ENCODE peak calls at places on chromosome X, in eight cellular contexts. G is SK-N-SH, M is PC-3, O is hepatocyte, F is HCT116, R is neural progenitor cell, Y is GM23338, K is GM23248. C is an unnamed sample.

GRCh38 chrX:119516157-119516702 is 48.0 kb downstream of the SLC25A5 start:
- DNase-seq in G (peak; percentile 75), M (peak; percentile 75), O (peak; percentile 76), F (peak; percentile 39), R (peak; percentile 74), Y (peak; percentile 79), K (peak; percentile 77), C (peak; percentile 83)

GRCh38 chrX:30308263-30309138 is 689 bp downstream of the NR0B1 start:
- DNase-seq in G (peak; percentile 26), M (no peak), O (peak; percentile 37), F (no peak), R (peak; percentile 44), Y (peak; percentile 46), K (peak; percentile 45), C (no peak)

GRCh38 chrX:28876415-28876814 is 289.2 kb downstream of the IL1RAPL1 start:
- DNase-seq in G (no peak), M (no peak), O (no peak), F (no peak), R (no peak), Y (no peak), K (no peak), C (no peak)

GRCh38 chrX:46179748-46180147 is 365.5 kb downstream of the ZNF674 start:
- DNase-seq in G (no peak), M (no peak), O (no peak), F (peak; percentile 36), R (no peak), Y (no peak), K (no peak), C (no peak)

GRCh38 chrX:149365061-149365460 is 140.0 kb downstream of the IDS start:
- DNase-seq in G (no peak), M (peak; percentile 3), O (no peak), F (no peak), R (no peak), Y (no peak), K (peak; percentile 1), C (no peak)

GRCh38 chrX:101415180-101416130 is 7.4 kb downstream of the HNRNPH2 start:
- DNase-seq in G (peak; percentile 58), M (peak; percentile 69), O (peak; percentile 73), F (no peak), R (peak; percentile 67), Y (peak; percentile 75), K (peak; percentile 66), C (peak; percentile 64)

GRCh38 chrX:130111220-130111934 is 1.1 kb upstream of the ELF4 start:
- DNase-seq in G (no peak), M (no peak), O (no peak), F (no peak), R (no peak), Y (peak; percentile 17), K (peak; percentile 51), C (no peak)

GRCh38 chrX:154542723-154543424 is 3.8 kb downstream of the G6PD start:
- DNase-seq in G (no peak), M (no peak), O (no peak), F (no peak), R (no peak), Y (no peak), K (no peak), C (no peak)

GRCh38 chrX:129726307-129727111 is 12.3 kb upstream of the XPNPEP2 start:
- DNase-seq in G (peak; percentile 51), M (peak; percentile 82), O (peak; percentile 76), F (peak; percentile 28), R (peak; percentile 75), Y (peak; percentile 77), K (peak; percentile 73), C (peak; percentile 23)

GRCh38 chrX:110159235-110159634 is 156.3 kb downstream of the TMEM164 start:
- DNase-seq in G (no peak), M (no peak), O (no peak), F (no peak), R (no peak), Y (no peak), K (no peak), C (peak; percentile 6)

GRCh38 chrX:56783450-56783831 is 54.4 kb downstream of the NBDY start:
- DNase-seq in G (peak; percentile 42), M (no peak), O (no peak), F (no peak), R (peak; percentile 77), Y (peak; percentile 8), K (no peak), C (no peak)

GRCh38 chrX:112816908-112817307 is 23.7 kb downstream of the AMOT start:
- DNase-seq in G (no peak), M (no peak), O (no peak), F (no peak), R (no peak), Y (no peak), K (no peak), C (no peak)

GRCh38 chrX:39519566-39520301 is 578.0 kb downstream of the BCOR start:
- DNase-seq in G (no peak), M (no peak), O (no peak), F (no peak), R (no peak), Y (no peak), K (no peak), C (no peak)

GRCh38 chrX:94524867-94525266 is 850.9 kb downstream of the FAM133A start:
- DNase-seq in G (peak; percentile 7), M (no peak), O (no peak), F (no peak), R (no peak), Y (peak; percentile 22), K (no peak), C (no peak)

GRCh38 chrX:30618160-30618765 is 35.0 kb upstream of the GK start:
- DNase-seq in G (no peak), M (peak; percentile 31), O (no peak), F (no peak), R (no peak), Y (peak; percentile 53), K (peak; percentile 9), C (peak; percentile 12)

GRCh38 chrX:42615161-42615563 is 162.8 kb downstream of the PPP1R2C start:
- DNase-seq in G (no peak), M (peak; percentile 19), O (peak; percentile 28), F (peak; percentile 41), R (peak; percentile 23), Y (peak; percentile 44), K (no peak), C (peak; percentile 32)

GRCh38 chrX:74351760-74352159 is 47.8 kb downstream of the ZCCHC13 start:
- DNase-seq in G (no peak), M (no peak), O (no peak), F (no peak), R (no peak), Y (no peak), K (peak; percentile 26), C (no peak)

GRCh38 chrX:109914114-109914849 is 88.6 kb upstream of the TMEM164 start:
- DNase-seq in G (no peak), M (peak; percentile 9), O (no peak), F (no peak), R (no peak), Y (no peak), K (no peak), C (no peak)

GRCh38 chrX:101208152-101208905 is 11.3 kb upstream of the DRP2 start:
- DNase-seq in G (no peak), M (no peak), O (no peak), F (no peak), R (no peak), Y (no peak), K (peak; percentile 25), C (no peak)

DNA sequence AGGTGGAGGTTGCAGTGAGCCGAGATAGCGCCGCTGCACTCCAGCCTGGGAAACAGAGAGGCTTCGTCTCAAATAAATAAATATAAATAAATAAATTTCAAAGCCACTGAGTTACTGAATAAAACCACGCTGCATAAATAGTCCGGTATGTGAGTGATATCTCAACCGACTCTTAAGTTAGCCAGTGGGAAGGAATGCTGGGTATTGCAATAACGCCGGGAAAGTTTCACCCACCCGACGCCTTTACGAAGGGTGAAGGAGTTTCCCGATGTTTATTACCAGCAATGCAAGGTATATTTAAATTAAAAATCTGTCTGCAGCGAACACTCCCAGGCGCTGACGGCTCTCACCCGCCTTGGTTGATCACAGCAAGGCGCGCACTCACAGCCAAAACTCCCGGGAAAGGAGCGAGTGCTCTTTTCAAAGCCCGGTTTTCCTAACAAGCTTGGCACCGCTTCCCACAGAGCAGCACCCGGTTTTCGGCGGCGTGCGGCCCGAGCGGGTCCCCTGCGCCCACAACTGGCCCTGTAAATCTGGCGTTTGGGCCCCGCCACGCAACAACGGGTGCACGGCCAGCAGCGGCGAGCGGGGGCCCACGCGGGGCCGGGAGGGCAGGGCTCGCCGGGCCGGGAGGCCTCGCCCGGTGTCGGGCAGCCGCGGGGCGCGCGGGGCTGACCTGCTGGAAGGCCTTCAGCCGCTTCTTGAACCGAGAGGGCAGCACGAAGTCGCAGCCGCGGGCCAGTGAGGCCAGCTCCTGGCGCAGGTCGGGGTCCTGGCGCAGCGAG is 13.7 kb downstream of the PPP2R3B start:
- DNase-seq in G (no peak), M (no peak), O (no peak), F (no peak), R (peak; percentile 24), Y (no peak), K (peak; percentile 38), C (peak; percentile 14)
- H3K4me1 ChIP-seq in G (no peaks in the 10 kb centered on the region), M (peaks cover 3% of the 10 kb centered on the region), O (peaks cover 9% of the 10 kb centered on the region), F (no peaks in the 10 kb centered on the region), R (peaks cover 34% of the 10 kb centered on the region), Y (peaks cover 23% of the 10 kb centered on the region), K (no peaks in the 10 kb centered on the region), C (peaks cover 62% of the 10 kb centered on the region)

DNA sequence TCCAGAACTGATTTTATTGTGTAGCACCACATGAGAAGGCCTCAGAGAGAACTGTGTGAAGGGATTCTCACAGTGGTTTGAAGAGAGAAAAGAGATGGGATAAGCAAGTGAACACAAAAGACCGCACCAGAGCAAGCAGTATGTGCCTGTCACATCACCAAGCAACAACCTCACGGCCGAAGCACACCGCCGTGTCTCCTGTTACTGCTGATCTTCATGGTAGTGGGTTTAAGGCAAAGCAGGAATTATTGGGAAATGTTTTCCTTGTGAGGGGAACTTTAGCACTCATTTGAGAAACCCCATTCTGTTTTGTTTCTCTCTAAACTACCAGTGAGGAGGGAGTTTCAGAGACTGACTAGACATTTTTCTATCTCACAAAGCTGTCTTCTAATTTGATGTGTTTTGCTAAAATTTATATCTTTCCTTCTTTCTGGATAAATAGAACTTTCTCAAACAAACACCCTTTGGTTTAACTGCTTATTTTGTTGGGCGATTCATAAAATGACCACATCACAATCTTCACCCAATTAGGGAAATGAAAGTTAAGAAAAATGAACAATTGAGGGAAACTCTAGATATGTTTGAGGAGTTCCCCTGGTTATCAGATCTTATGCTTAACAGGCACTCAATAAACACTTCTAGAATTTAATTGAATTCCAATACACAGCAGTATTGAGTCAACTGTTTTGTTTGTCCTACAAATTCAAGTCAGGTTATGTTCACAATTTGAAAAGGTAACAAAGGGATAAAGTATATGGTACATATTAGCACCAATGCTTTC is 16.5 kb downstream of the SH3KBP1 start:
- DNase-seq in G (no peak), M (no peak), O (no peak), F (no peak), R (no peak), Y (no peak), K (no peak), C (no peak)
- H3K4me2 ChIP-seq in G (no peak overlapping the region), M (no peak overlapping the region), O (no peak overlapping the region), F (no peak overlapping the region), R (no peak overlapping the region), Y (no peak overlapping the region), K (no peak overlapping the region), C (peak overlapping the region; percentile 94)

GRCh38 chrX:50484662-50485061 is 14.0 kb upstream of the DGKK start:
- DNase-seq in G (no peak), M (no peak), O (no peak), F (no peak), R (no peak), Y (no peak), K (no peak), C (no peak)

GRCh38 chrX:50483283-50483682 is 12.7 kb upstream of the DGKK start:
- DNase-seq in G (no peak), M (no peak), O (no peak), F (no peak), R (no peak), Y (no peak), K (no peak), C (no peak)
- TF ChIP-seq EZH2phosphoT487 in G (no peak), M (no peak), O (no peak), F (no peak), R (no peak), Y (no peak), K (no peak), C (no peak)

GRCh38 chrX:24166078-24166477 is 16.5 kb downstream of the ZFX start:
- DNase-seq in G (no peak), M (no peak), O (no peak), F (no peak), R (no peak), Y (no peak), K (no peak), C (no peak)
- H3K4me1 ChIP-seq in G (no peaks in the 10 kb centered on the region), M (no peaks in the 10 kb centered on the region), O (peaks cover 40% of the 10 kb centered on the region), F (no peaks in the 10 kb centered on the region), R (peaks cover 44% of the 10 kb centered on the region), Y (peaks cover 32% of the 10 kb centered on the region), K (peaks cover 32% of the 10 kb centered on the region), C (peaks cover 35% of the 10 kb centered on the region)

C was measured in OCI-LY7.